ENCODE peak calls at places on chromosome 22, in nine cellular contexts. J is fibroblast of lung, B is Caco-2, Z is WTC11, R is GM06990, H is cardiac muscle cell, D is tibial artery, W is NB4, Y is epithelial cell of esophagus. A is an unnamed sample.

GRCh38 chr22:32775957-32776356 is 25.5 kb upstream of the TIMP3 start:
- DNase-seq in Y (no peak), J (no peak), R (no peak), D (no peak), H (no peak), Z (no peak), B (peak; percentile 58), W (peak; percentile 34), A (no peak)

GRCh38 chr22:38923463-38924196 is 33.8 kb upstream of the APOBEC3A start:
- DNase-seq in D (peak; percentile 93), J (peak; percentile 91), Z (no peak), W (no peak), B (peak; percentile 92), R (no peak), Y (peak; percentile 55), H (peak; percentile 28), A (no peak)

GRCh38 chr22:47209547-47210023 is 447.1 kb downstream of the TBC1D22A start:
- DNase-seq in W (no peak), D (peak; percentile 44), Z (no peak), R (no peak), H (no peak), B (no peak), Y (no peak), J (no peak), A (no peak)

GRCh38 chr22:45834795-45835194 is 142.2 kb downstream of the WNT7B start:
- DNase-seq in J (no peak), Y (no peak), Z (no peak), W (no peak), R (no peak), B (no peak), D (no peak), H (no peak), A (no peak)

GRCh38 chr22:19478466-19479357 is at the start of gene UFD1:
- DNase-seq in B (peak; percentile 86), Y (peak; percentile 84), R (peak; percentile 91), W (peak; percentile 84), D (peak; percentile 90), J (peak; percentile 91), H (peak; percentile 91), Z (peak; percentile 85), A (peak; percentile 87)

GRCh38 chr22:48711669-48712068 is 1116.0 kb downstream of the BRD1 start:
- DNase-seq in H (no peak), Y (no peak), R (no peak), D (peak; percentile 24), J (no peak), W (no peak), Z (no peak), B (no peak), A (no peak)

GRCh38 chr22:29992341-29993275 is 87.7 kb upstream of the HORMAD2 start:
- DNase-seq in R (no peak), B (peak; percentile 46), J (no peak), D (no peak), H (no peak), Z (no peak), Y (peak; percentile 94), W (no peak), A (no peak)

GRCh38 chr22:23036684-23037428 is 33.5 kb upstream of the GNAZ start:
- DNase-seq in W (peak; percentile 19), J (no peak), D (no peak), B (no peak), R (no peak), Y (peak; percentile 18), H (no peak), Z (no peak), A (no peak)

GRCh38 chr22:38204784-38205183 is 3.0 kb downstream of the MAFF start:
- DNase-seq in B (no peak), R (no peak), H (no peak), Z (no peak), J (no peak), W (peak; percentile 74), Y (no peak), D (no peak), A (peak; percentile 61)

GRCh38 chr22:23282089-23282501 is 101.8 kb downstream of the BCR start:
- DNase-seq in R (no peak), Y (peak; percentile 99), H (no peak), D (peak; percentile 98), Z (no peak), J (peak; percentile 66), B (no peak), W (no peak), A (no peak)

GRCh38 chr22:27881404-27881803 is 37.7 kb downstream of the PITPNB start:
- DNase-seq in W (no peak), J (peak; percentile 83), Z (no peak), B (no peak), D (peak; percentile 78), R (no peak), Y (no peak), H (no peak), A (no peak)
- TF ChIP-seq CTCF in W (no peak), J (no peak), Z (no peak), B (no peak), D (no peak), R (no peak), Y (no peak), H (no peak), A (no peak)

GRCh38 chr22:17064498-17065100 is 20.2 kb upstream of the IL17RA start:
- DNase-seq in W (no peak), R (no peak), B (no peak), D (no peak), Z (no peak), Y (no peak), H (peak; percentile 63), J (no peak), A (no peak)
- TF ChIP-seq CTCF in W (no peak), R (no peak), B (no peak), D (no peak), Z (no peak), Y (no peak), H (no peak), J (no peak), A (no peak)

DNA sequence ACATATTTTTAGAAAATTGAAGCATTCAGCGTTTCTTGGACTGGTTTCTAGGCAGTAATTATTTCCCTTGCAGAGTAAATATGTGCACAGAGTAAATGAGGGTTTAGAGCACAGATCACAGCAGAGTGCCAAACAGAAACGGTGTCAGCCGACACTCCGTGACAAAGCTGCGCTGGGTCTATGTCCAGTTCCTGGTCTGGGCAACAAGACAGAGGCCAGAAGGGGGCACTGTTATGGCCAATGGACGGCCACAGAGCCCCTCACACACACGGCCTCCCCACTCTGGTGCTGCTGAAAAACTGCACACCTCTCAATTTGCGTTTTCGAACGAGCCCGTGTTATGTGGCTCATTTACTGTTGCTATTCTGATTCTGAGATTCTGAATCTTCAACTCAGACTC is 180.7 kb downstream of the MPPED1 start:
- DNase-seq in H (peak; percentile 28), B (no peak), R (no peak), W (no peak), Z (peak; percentile 68), Y (no peak), D (no peak), J (no peak), A (no peak)
- TF ChIP-seq CTCF in H (no peak), B (no peak), R (no peak), W (no peak), Z (peak; percentile 49), Y (no peak), D (no peak), J (peak; percentile 19), A (no peak)

DNA sequence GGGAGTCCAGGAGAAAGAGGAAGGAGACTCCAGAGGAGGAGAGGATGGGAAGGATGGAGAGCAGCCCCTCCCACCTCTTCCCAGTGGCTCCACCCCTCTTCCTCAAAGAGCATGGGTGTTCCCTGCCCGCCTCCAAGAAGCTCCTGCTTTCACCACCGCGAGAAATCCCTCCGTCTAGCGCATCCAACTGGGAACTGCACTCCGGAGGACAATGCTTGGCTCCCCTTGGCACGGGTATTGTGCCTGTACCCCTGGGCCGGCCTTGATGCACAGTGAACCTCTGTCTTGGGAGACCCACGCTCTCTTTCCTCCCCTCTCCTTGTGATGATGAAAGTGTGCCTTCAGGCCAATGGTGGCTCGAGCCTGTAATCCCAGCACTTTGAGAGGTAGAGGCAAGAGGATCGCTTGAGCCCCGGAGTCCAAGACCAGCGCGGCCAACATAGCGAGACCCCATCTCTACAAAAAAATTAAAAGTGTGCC is 14.9 kb upstream of the ADA2 start:
- DNase-seq in H (no peak), D (no peak), Y (no peak), R (no peak), W (no peak), Z (peak; percentile 93), J (peak; percentile 18), B (no peak), A (no peak)
- TF ChIP-seq CTCF in H (peak; percentile 34), D (no peak), Y (no peak), R (no peak), W (no peak), Z (peak; percentile 32), J (peak; percentile 25), B (no peak), A (no peak)

A was measured in GM13976.